ENCODE peak calls at places on chromosomes 16 and 17, in five cellular contexts. One of them, this sample, is unnamed. For H3K4me1, the result is how much of the 10 kb centered on the place peaks cover.

GRCh38 chr16:74738134-74738541 is 36.5 kb downstream of the FA2H start:
- DNase-seq in lower lobe of right lung: no peak
- DNase-seq in suprapubic skin: no peak
- DNase-seq in adrenal gland: no peak
- DNase-seq in naive thymus-derived CD4-positive, alpha-beta T cell: no peak
- DNase-seq in this sample: no peak

GRCh38 chr16:49921791-49922456 is 66.0 kb upstream of the ZNF423 start:
- DNase-seq in lower lobe of right lung: peak
- DNase-seq in suprapubic skin: no peak
- DNase-seq in adrenal gland: peak
- DNase-seq in naive thymus-derived CD4-positive, alpha-beta T cell: no peak
- DNase-seq in this sample: peak

GRCh38 chr16:63890723-63891122 is 1231.1 kb downstream of the CDH11 start:
- DNase-seq in lower lobe of right lung: no peak
- DNase-seq in suprapubic skin: no peak
- DNase-seq in adrenal gland: no peak
- DNase-seq in naive thymus-derived CD4-positive, alpha-beta T cell: no peak
- DNase-seq in this sample: no peak

GRCh38 chr17:40070895-40071719 is 8.3 kb downstream of the THRA start:
- DNase-seq in lower lobe of right lung: peak
- DNase-seq in suprapubic skin: no peak
- DNase-seq in adrenal gland: peak
- DNase-seq in naive thymus-derived CD4-positive, alpha-beta T cell: no peak
- DNase-seq in this sample: peak

GRCh38 chr17:4310349-4311060 is 46.7 kb upstream of the ANKFY1 start:
- DNase-seq in lower lobe of right lung: no peak
- DNase-seq in suprapubic skin: no peak
- DNase-seq in adrenal gland: no peak
- DNase-seq in naive thymus-derived CD4-positive, alpha-beta T cell: no peak
- DNase-seq in this sample: no peak

GRCh38 chr16:55641430-55642056 is 14.2 kb upstream of the SLC6A2 start:
- DNase-seq in lower lobe of right lung: no peak
- DNase-seq in suprapubic skin: no peak
- DNase-seq in adrenal gland: no peak
- DNase-seq in naive thymus-derived CD4-positive, alpha-beta T cell: no peak
- DNase-seq in this sample: no peak

GRCh38 chr16:79150128-79150527 is 450.4 kb downstream of the MAF start:
- DNase-seq in lower lobe of right lung: no peak
- DNase-seq in suprapubic skin: no peak
- DNase-seq in adrenal gland: no peak
- DNase-seq in naive thymus-derived CD4-positive, alpha-beta T cell: no peak
- DNase-seq in this sample: no peak

GRCh38 chr17:81294512-81295030 is 536 bp downstream of the SLC38A10 start:
- DNase-seq in lower lobe of right lung: peak
- DNase-seq in suprapubic skin: no peak
- DNase-seq in adrenal gland: peak
- DNase-seq in naive thymus-derived CD4-positive, alpha-beta T cell: no peak
- DNase-seq in this sample: peak

GRCh38 chr16:35195173-35195863 is 1735.9 kb downstream of the TP53TG3F start:
- DNase-seq in lower lobe of right lung: peak
- DNase-seq in suprapubic skin: no peak
- DNase-seq in adrenal gland: no peak
- DNase-seq in naive thymus-derived CD4-positive, alpha-beta T cell: no peak
- DNase-seq in this sample: no peak

GRCh38 chr16:53726625-53727024 is 22.7 kb downstream of the FTO start:
- DNase-seq in lower lobe of right lung: no peak
- DNase-seq in suprapubic skin: no peak
- DNase-seq in adrenal gland: no peak
- DNase-seq in naive thymus-derived CD4-positive, alpha-beta T cell: no peak
- DNase-seq in this sample: no peak

GRCh38 chr16:50381679-50382440 is 13.1 kb upstream of the BRD7 start:
- DNase-seq in lower lobe of right lung: no peak
- DNase-seq in suprapubic skin: no peak
- DNase-seq in adrenal gland: no peak
- DNase-seq in naive thymus-derived CD4-positive, alpha-beta T cell: no peak
- DNase-seq in this sample: no peak

GRCh38 chr17:31224366-31224765 is 72.7 kb downstream of the OMG start:
- DNase-seq in lower lobe of right lung: no peak
- DNase-seq in suprapubic skin: no peak
- DNase-seq in adrenal gland: no peak
- DNase-seq in naive thymus-derived CD4-positive, alpha-beta T cell: no peak
- DNase-seq in this sample: no peak

GRCh38 chr17:68906638-68907037 is 48.6 kb downstream of the ABCA8 start:
- DNase-seq in lower lobe of right lung: no peak
- DNase-seq in suprapubic skin: no peak
- DNase-seq in adrenal gland: no peak
- DNase-seq in naive thymus-derived CD4-positive, alpha-beta T cell: no peak
- DNase-seq in this sample: no peak

GRCh38 chr16:21994856-21995465 is 6.0 kb downstream of the PDZD9 start:
- DNase-seq in lower lobe of right lung: no peak
- DNase-seq in suprapubic skin: no peak
- DNase-seq in adrenal gland: no peak
- DNase-seq in naive thymus-derived CD4-positive, alpha-beta T cell: no peak
- DNase-seq in this sample: no peak

GRCh38 chr16:16867994-16868393 is 489.1 kb downstream of the NPIPA7 start:
- DNase-seq in lower lobe of right lung: no peak
- DNase-seq in suprapubic skin: no peak
- DNase-seq in adrenal gland: no peak
- DNase-seq in naive thymus-derived CD4-positive, alpha-beta T cell: no peak
- DNase-seq in this sample: no peak

GRCh38 chr16:6068063-6068462 is 970.5 kb upstream of the EEF2KMT start:
- DNase-seq in lower lobe of right lung: no peak
- DNase-seq in suprapubic skin: no peak
- DNase-seq in adrenal gland: no peak
- DNase-seq in naive thymus-derived CD4-positive, alpha-beta T cell: no peak
- DNase-seq in this sample: no peak

GRCh38 chr17:2192367-2193028 is 111.1 kb downstream of the SMG6 start:
- DNase-seq in lower lobe of right lung: no peak
- DNase-seq in suprapubic skin: no peak
- DNase-seq in adrenal gland: no peak
- DNase-seq in naive thymus-derived CD4-positive, alpha-beta T cell: no peak
- DNase-seq in this sample: no peak

GRCh38 chr16:65938083-65938482 is 428.4 kb upstream of the CDH5 start:
- DNase-seq in lower lobe of right lung: no peak
- DNase-seq in suprapubic skin: no peak
- DNase-seq in adrenal gland: no peak
- DNase-seq in naive thymus-derived CD4-positive, alpha-beta T cell: no peak
- DNase-seq in this sample: no peak

GRCh38 chr16:67579686-67580085 is 17.4 kb downstream of the CTCF start:
- DNase-seq in lower lobe of right lung: no peak
- DNase-seq in suprapubic skin: no peak
- DNase-seq in adrenal gland: no peak
- DNase-seq in naive thymus-derived CD4-positive, alpha-beta T cell: no peak
- DNase-seq in this sample: no peak

GRCh38 chr16:50246299-50247122 is 19.8 kb upstream of the ADCY7 start:
- DNase-seq in lower lobe of right lung: peak
- DNase-seq in suprapubic skin: no peak
- DNase-seq in adrenal gland: no peak
- DNase-seq in naive thymus-derived CD4-positive, alpha-beta T cell: no peak
- DNase-seq in this sample: peak

GRCh38 chr17:77531002-77531401 is 390.2 kb downstream of the SEC14L1 start:
- DNase-seq in lower lobe of right lung: no peak
- DNase-seq in suprapubic skin: peak
- DNase-seq in adrenal gland: no peak
- DNase-seq in naive thymus-derived CD4-positive, alpha-beta T cell: no peak
- DNase-seq in this sample: no peak

GRCh38 chr17:13777003-13777402 is 175.3 kb upstream of the HS3ST3A1 start:
- DNase-seq in lower lobe of right lung: no peak
- DNase-seq in suprapubic skin: no peak
- DNase-seq in adrenal gland: no peak
- DNase-seq in naive thymus-derived CD4-positive, alpha-beta T cell: no peak
- DNase-seq in this sample: no peak

GRCh38 chr17:4738136-4739121 is 1.2 kb upstream of the ZMYND15 start:
- DNase-seq in lower lobe of right lung: peak
- DNase-seq in suprapubic skin: no peak
- DNase-seq in adrenal gland: no peak
- DNase-seq in naive thymus-derived CD4-positive, alpha-beta T cell: no peak
- DNase-seq in this sample: no peak

GRCh38 chr17:66172706-66173223 is 19.2 kb downstream of the CEP112 start:
- DNase-seq in lower lobe of right lung: no peak
- DNase-seq in suprapubic skin: no peak
- DNase-seq in adrenal gland: no peak
- DNase-seq in naive thymus-derived CD4-positive, alpha-beta T cell: no peak
- DNase-seq in this sample: no peak

GRCh38 chr16:50468749-50469078 is 79.5 kb upstream of the NKD1 start:
- DNase-seq in lower lobe of right lung: no peak
- DNase-seq in suprapubic skin: no peak
- DNase-seq in adrenal gland: no peak
- DNase-seq in naive thymus-derived CD4-positive, alpha-beta T cell: no peak
- DNase-seq in this sample: no peak

GRCh38 chr17:6556121-6557039 is at the start of gene PITPNM3:
- DNase-seq in lower lobe of right lung: peak
- DNase-seq in suprapubic skin: no peak
- DNase-seq in adrenal gland: no peak
- DNase-seq in naive thymus-derived CD4-positive, alpha-beta T cell: no peak
- DNase-seq in this sample: no peak

GRCh38 chr17:77999413-78000173 is 41.1 kb downstream of the TNRC6C start:
- DNase-seq in lower lobe of right lung: no peak
- DNase-seq in suprapubic skin: no peak
- DNase-seq in adrenal gland: no peak
- DNase-seq in naive thymus-derived CD4-positive, alpha-beta T cell: no peak
- DNase-seq in this sample: no peak

GRCh38 chr16:15682105-15682570 is 32.1 kb downstream of the NDE1 start:
- DNase-seq in lower lobe of right lung: peak
- DNase-seq in suprapubic skin: no peak
- DNase-seq in adrenal gland: peak
- DNase-seq in naive thymus-derived CD4-positive, alpha-beta T cell: no peak
- DNase-seq in this sample: no peak

GRCh38 chr17:57567278-57567677 is 177.8 kb downstream of the CCDC182 start:
- DNase-seq in lower lobe of right lung: no peak
- DNase-seq in suprapubic skin: no peak
- DNase-seq in adrenal gland: no peak
- DNase-seq in naive thymus-derived CD4-positive, alpha-beta T cell: no peak
- DNase-seq in this sample: peak

GRCh38 chr17:75447951-75448856 is 8.2 kb upstream of the TMEM94 start:
- DNase-seq in lower lobe of right lung: no peak
- DNase-seq in suprapubic skin: no peak
- DNase-seq in adrenal gland: no peak
- DNase-seq in naive thymus-derived CD4-positive, alpha-beta T cell: no peak
- DNase-seq in this sample: no peak

GRCh38 chr16:66134875-66135274 is 231.6 kb upstream of the CDH5 start:
- DNase-seq in lower lobe of right lung: no peak
- DNase-seq in suprapubic skin: no peak
- DNase-seq in adrenal gland: no peak
- DNase-seq in naive thymus-derived CD4-positive, alpha-beta T cell: no peak
- DNase-seq in this sample: no peak

GRCh38 chr16:85402910-85403692 is 210.0 kb upstream of the GSE1 start:
- DNase-seq in lower lobe of right lung: peak
- DNase-seq in suprapubic skin: peak
- DNase-seq in adrenal gland: peak
- DNase-seq in naive thymus-derived CD4-positive, alpha-beta T cell: peak
- DNase-seq in this sample: peak

GRCh38 chr17:32741381-32741780 is 135.5 kb downstream of the MYO1D start:
- DNase-seq in lower lobe of right lung: no peak
- DNase-seq in suprapubic skin: no peak
- DNase-seq in adrenal gland: no peak
- DNase-seq in naive thymus-derived CD4-positive, alpha-beta T cell: no peak
- DNase-seq in this sample: no peak

GRCh38 chr16:24717411-24717810 is 12.0 kb upstream of the TNRC6A start:
- DNase-seq in lower lobe of right lung: no peak
- DNase-seq in suprapubic skin: no peak
- DNase-seq in adrenal gland: no peak
- DNase-seq in naive thymus-derived CD4-positive, alpha-beta T cell: no peak
- DNase-seq in this sample: no peak

GRCh38 chr17:50863221-50863843 is 2.8 kb downstream of the TOB1 start:
- DNase-seq in lower lobe of right lung: no peak
- DNase-seq in suprapubic skin: no peak
- DNase-seq in adrenal gland: peak
- DNase-seq in naive thymus-derived CD4-positive, alpha-beta T cell: no peak
- DNase-seq in this sample: no peak

GRCh38 chr16:11783319-11784047 is 13.6 kb downstream of the ZC3H7A start:
- DNase-seq in lower lobe of right lung: no peak
- DNase-seq in suprapubic skin: no peak
- DNase-seq in adrenal gland: peak
- DNase-seq in naive thymus-derived CD4-positive, alpha-beta T cell: peak
- DNase-seq in this sample: no peak

GRCh38 chr17:82437325-82437668 is 13.3 kb downstream of the CYBC1 start:
- DNase-seq in lower lobe of right lung: no peak
- DNase-seq in suprapubic skin: no peak
- DNase-seq in adrenal gland: no peak
- DNase-seq in naive thymus-derived CD4-positive, alpha-beta T cell: no peak
- DNase-seq in this sample: no peak
- H3K4me1 ChIP-seq in lower lobe of right lung: under half
- H3K4me1 ChIP-seq in suprapubic skin: under half
- H3K4me1 ChIP-seq in adrenal gland: under half
- H3K4me1 ChIP-seq in naive thymus-derived CD4-positive, alpha-beta T cell: under half
- H3K4me1 ChIP-seq in this sample: under half

GRCh38 chr16:46629331-46629843 is 8.2 kb upstream of the SHCBP1 start:
- DNase-seq in lower lobe of right lung: no peak
- DNase-seq in suprapubic skin: no peak
- DNase-seq in adrenal gland: no peak
- DNase-seq in naive thymus-derived CD4-positive, alpha-beta T cell: no peak
- DNase-seq in this sample: no peak
- H3K4me3 ChIP-seq in lower lobe of right lung: no peak
- H3K4me3 ChIP-seq in suprapubic skin: no peak
- H3K4me3 ChIP-seq in adrenal gland: no peak
- H3K4me3 ChIP-seq in naive thymus-derived CD4-positive, alpha-beta T cell: no peak
- H3K4me3 ChIP-seq in this sample: no peak

GRCh38 chr16:23122107-23122506 is 27.1 kb downstream of the USP31 start:
- DNase-seq in lower lobe of right lung: no peak
- DNase-seq in suprapubic skin: no peak
- DNase-seq in adrenal gland: no peak
- DNase-seq in naive thymus-derived CD4-positive, alpha-beta T cell: no peak
- DNase-seq in this sample: no peak
- H3K4me1 ChIP-seq in lower lobe of right lung: under half
- H3K4me1 ChIP-seq in suprapubic skin: half or more
- H3K4me1 ChIP-seq in adrenal gland: under half
- H3K4me1 ChIP-seq in naive thymus-derived CD4-positive, alpha-beta T cell: under half
- H3K4me1 ChIP-seq in this sample: half or more

DNA sequence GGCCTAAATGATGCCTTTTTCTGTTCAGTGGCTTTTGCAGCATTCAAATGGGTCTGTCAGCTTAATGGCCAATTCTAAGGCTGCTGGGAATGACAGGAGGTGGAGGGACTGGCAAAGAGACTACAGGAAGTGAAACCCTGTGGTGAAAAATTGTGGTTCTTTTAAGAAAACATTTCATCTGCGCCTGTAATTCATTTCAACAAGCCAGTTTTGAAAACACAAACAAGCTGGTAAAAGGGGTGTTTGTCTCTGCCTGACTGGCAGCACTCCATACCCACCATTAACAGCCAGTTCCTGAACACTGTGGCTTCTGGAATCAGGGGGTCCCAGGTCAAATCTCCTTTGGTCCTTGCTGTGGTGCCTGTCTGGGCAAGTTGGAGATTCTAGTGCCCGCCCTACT is 3.6 kb upstream of the KDM8 start:
- DNase-seq in lower lobe of right lung: no peak
- DNase-seq in suprapubic skin: no peak
- DNase-seq in adrenal gland: no peak
- DNase-seq in naive thymus-derived CD4-positive, alpha-beta T cell: no peak
- DNase-seq in this sample: no peak
- H3K4me3 ChIP-seq in lower lobe of right lung: no peak
- H3K4me3 ChIP-seq in suprapubic skin: no peak
- H3K4me3 ChIP-seq in adrenal gland: no peak
- H3K4me3 ChIP-seq in naive thymus-derived CD4-positive, alpha-beta T cell: peak
- H3K4me3 ChIP-seq in this sample: no peak